ENCODE peak calls at places on chromosome 5, in nine cellular contexts. I is cardiac septum; G is stimulated activated CD4-positive, alpha-beta T cell treated with anti-CD3 and anti-CD28 coated beads, Interleukin-12 subunit alpha, Interleukin-12 subunit beta, amount 100 ng/mL, for 4 hours; Z is posterior cingulate gyrus; D is CD4-positive, CD25-positive, alpha-beta regulatory T cell; M is NCI-H82; Q is ecto neural progenitor cell; X is type B pancreatic cell; A is neural crest cell. J is an unnamed sample.

GRCh38 chr5:152113401-152113800 is 188.8 kb upstream of the GLRA1 start:
- DNase-seq in D (peak; percentile 9), I (no peak), G (peak; percentile 12), X (no peak), A (no peak), Z (no peak), M (no peak), Q (no peak), J (peak; percentile 19)

GRCh38 chr5:9358961-9359686 is 186.8 kb downstream of the SEMA5A start:
- DNase-seq in M (no peak), D (no peak), Q (no peak), Z (no peak), I (no peak), X (no peak), A (no peak), G (no peak), J (no peak)

GRCh38 chr5:14034991-14035390 is 90.5 kb upstream of the DNAH5 start:
- DNase-seq in D (no peak), M (no peak), Z (no peak), Q (no peak), G (no peak), X (no peak), A (no peak), I (no peak), J (no peak)

GRCh38 chr5:135223891-135224625 is 175.0 kb downstream of the MACROH2A1 start:
- DNase-seq in A (no peak), Q (peak; percentile 16), I (peak; percentile 27), M (no peak), X (peak; percentile 29), G (no peak), D (no peak), Z (no peak), J (no peak)

GRCh38 chr5:135505973-135506372 is 29.8 kb downstream of the NEUROG1 start:
- DNase-seq in I (no peak), Q (no peak), G (no peak), M (no peak), X (no peak), Z (no peak), D (no peak), A (no peak), J (no peak)

GRCh38 chr5:96962540-96962991 is 26.7 kb downstream of the LNPEP start:
- DNase-seq in X (no peak), Q (no peak), G (no peak), I (no peak), D (no peak), Z (no peak), A (no peak), M (no peak), J (no peak)

GRCh38 chr5:135110941-135111596 is 77.0 kb upstream of the PITX1 start:
- DNase-seq in D (no peak), Q (no peak), G (no peak), A (no peak), I (no peak), Z (no peak), X (no peak), M (no peak), J (no peak)

GRCh38 chr5:175707751-175708375 is 50.0 kb downstream of the HRH2 start:
- DNase-seq in Q (no peak), M (no peak), D (no peak), G (no peak), Z (no peak), A (no peak), I (peak; percentile 70), X (no peak), J (no peak)

GRCh38 chr5:61637566-61637965 is 305.5 kb downstream of the ZSWIM6 start:
- DNase-seq in D (no peak), G (no peak), X (no peak), Q (peak; percentile 58), A (peak; percentile 53), I (no peak), Z (no peak), M (no peak), J (no peak)

GRCh38 chr5:101679816-101680215 is 616.3 kb downstream of the SLCO4C1 start:
- DNase-seq in X (no peak), M (peak; percentile 3), A (no peak), Q (no peak), G (no peak), Z (no peak), D (no peak), I (no peak), J (no peak)

GRCh38 chr5:14728109-14728938 is 63.8 kb downstream of the OTULIN start:
- DNase-seq in X (no peak), G (no peak), M (no peak), I (peak; percentile 75), Q (peak; percentile 88), D (no peak), Z (peak; percentile 89), A (peak; percentile 64), J (no peak)

GRCh38 chr5:166178681-166179080 is 2112.8 kb upstream of the WWC1 start:
- DNase-seq in M (no peak), G (no peak), X (no peak), Z (peak; percentile 17), Q (no peak), A (no peak), I (no peak), D (no peak), J (no peak)

GRCh38 chr5:8176101-8176693 is 307.2 kb downstream of the MTRR start:
- DNase-seq in Q (no peak), A (no peak), G (no peak), I (no peak), Z (no peak), X (no peak), M (no peak), D (no peak), J (no peak)

GRCh38 chr5:91641730-91642350 is 258.7 kb upstream of the ARRDC3 start:
- DNase-seq in I (no peak), X (no peak), A (no peak), D (no peak), M (peak; percentile 84), Q (no peak), Z (no peak), G (no peak), J (peak; percentile 8)

GRCh38 chr5:82334856-82335255 is 56.7 kb upstream of the RPS23 start:
- DNase-seq in Q (no peak), D (no peak), X (no peak), A (no peak), I (no peak), M (no peak), G (no peak), Z (no peak), J (no peak)

GRCh38 chr5:55895276-55895675 is 44.1 kb downstream of the IL31RA start:
- DNase-seq in G (no peak), I (no peak), X (no peak), A (no peak), D (no peak), M (no peak), Q (no peak), Z (no peak), J (no peak)

GRCh38 chr5:170302729-170303501 is 5.3 kb upstream of the LCP2 start:
- DNase-seq in X (no peak), G (peak; percentile 49), M (no peak), D (peak; percentile 73), A (no peak), Z (peak; percentile 23), Q (no peak), I (peak; percentile 86), J (peak; percentile 68)

GRCh38 chr5:62268792-62269191 is 37.2 kb upstream of the KIF2A start:
- DNase-seq in G (no peak), X (no peak), Q (no peak), I (no peak), A (no peak), D (no peak), Z (no peak), M (no peak), J (no peak)

GRCh38 chr5:100826133-100826532 is 76.9 kb downstream of the ST8SIA4 start:
- DNase-seq in G (no peak), Z (no peak), A (no peak), X (no peak), Q (no peak), D (no peak), M (no peak), I (no peak), J (no peak)

GRCh38 chr5:173604141-173604540 is 12.3 kb downstream of the BOD1 start:
- DNase-seq in A (no peak), Q (no peak), I (no peak), G (no peak), X (no peak), Z (no peak), M (no peak), D (no peak), J (no peak)

GRCh38 chr5:125424374-125424773 is 677.9 kb upstream of the ZNF608 start:
- DNase-seq in X (no peak), I (no peak), A (no peak), M (peak; percentile 40), D (no peak), Z (no peak), Q (no peak), G (no peak), J (no peak)

GRCh38 chr5:166282939-166283338 is 2008.5 kb upstream of the WWC1 start:
- DNase-seq in Q (no peak), G (no peak), D (no peak), I (no peak), A (no peak), Z (no peak), M (no peak), X (no peak), J (no peak)

GRCh38 chr5:54289769-54290168 is 20.6 kb downstream of the ARL15 start:
- DNase-seq in X (no peak), D (no peak), M (no peak), I (no peak), Z (no peak), G (no peak), Q (no peak), A (no peak), J (no peak)

GRCh38 chr5:56211298-56211865 is 21.7 kb downstream of the ANKRD55 start:
- DNase-seq in Q (no peak), X (no peak), Z (no peak), A (no peak), I (no peak), G (no peak), M (no peak), D (no peak), J (no peak)

GRCh38 chr5:79802404-79802803 is 112.8 kb downstream of the CMYA5 start:
- DNase-seq in Z (no peak), G (no peak), D (no peak), X (no peak), M (no peak), A (no peak), I (no peak), Q (no peak), J (no peak)

J was measured in immature natural killer cell.